ENCODE peak calls at places on chromosomes 1 and 21, in six cellular contexts. O is MV-4-11, F is NT2/D1, A is fibroblast of villous mesenchyme, D is GDM1, R is mucosa of descending colon. M is an unnamed sample.

GRCh38 chr1:24878775-24879742 is 51.0 kb downstream of the RUNX3 start:
- DNase-seq in O (no peak), F (no peak), A (peak; percentile 25), D (no peak), R (peak; percentile 10), M (no peak)

GRCh38 chr1:98351506-98352038 is 309.9 kb upstream of the SNX7 start:
- DNase-seq in O (no peak), F (no peak), A (no peak), D (no peak), R (no peak), M (no peak)

GRCh38 chr1:225855503-225856285 is 26.5 kb downstream of the TMEM63A start:
- DNase-seq in O (peak; percentile 47), F (no peak), A (no peak), D (peak; percentile 32), R (no peak), M (no peak)

GRCh38 chr1:162357681-162358266 is 18.9 kb downstream of the SPATA46 start:
- DNase-seq in O (peak; percentile 44), F (peak; percentile 61), A (peak; percentile 71), D (peak; percentile 29), R (no peak), M (peak; percentile 8)

GRCh38 chr1:40185951-40186864 is 25.0 kb downstream of the RLF start:
- DNase-seq in O (peak; percentile 61), F (no peak), A (peak; percentile 12), D (no peak), R (no peak), M (no peak)

GRCh38 chr1:155006601-155007101 is 4.0 kb downstream of the ZBTB7B start:
- DNase-seq in O (peak; percentile 82), F (no peak), A (no peak), D (peak; percentile 53), R (no peak), M (peak; percentile 87)

GRCh38 chr21:40681164-40681859 is 165.6 kb downstream of the DSCAM start:
- DNase-seq in O (no peak), F (no peak), A (no peak), D (no peak), R (no peak), M (no peak)

GRCh38 chr1:145918144-145918991 is at the start of gene PEX11B:
- DNase-seq in O (peak; percentile 92), F (peak; percentile 71), A (peak; percentile 93), D (peak; percentile 94), R (peak; percentile 94), M (peak; percentile 85)

GRCh38 chr1:119784127-119784781 is 15.5 kb upstream of the HMGCS2 start:
- DNase-seq in O (peak; percentile 78), F (no peak), A (peak; percentile 92), D (no peak), R (peak; percentile 64), M (peak; percentile 60)

GRCh38 chr1:172497230-172497629 is 35.7 kb upstream of the SUCO start:
- DNase-seq in O (no peak), F (peak; percentile 84), A (peak; percentile 8), D (no peak), R (no peak), M (no peak)

GRCh38 chr1:230280054-230280795 is 145.9 kb downstream of the PGBD5 start:
- DNase-seq in O (no peak), F (no peak), A (no peak), D (no peak), R (no peak), M (no peak)

GRCh38 chr1:38370716-38371504 is 324.3 kb upstream of the POU3F1 start:
- DNase-seq in O (no peak), F (no peak), A (no peak), D (no peak), R (no peak), M (no peak)

GRCh38 chr1:58933599-58933926 is 149.7 kb upstream of the JUN start:
- DNase-seq in O (peak; percentile 16), F (no peak), A (peak; percentile 37), D (no peak), R (no peak), M (no peak)

GRCh38 chr1:167790117-167790516 is 68.3 kb downstream of the MPZL1 start:
- DNase-seq in O (no peak), F (no peak), A (no peak), D (no peak), R (no peak), M (no peak)

GRCh38 chr21:21226472-21226871 is 228.3 kb downstream of the NCAM2 start:
- DNase-seq in O (no peak), F (no peak), A (no peak), D (no peak), R (no peak), M (no peak)

GRCh38 chr1:63746129-63746864 is 27.5 kb upstream of the ROR1 start:
- DNase-seq in O (no peak), F (no peak), A (peak; percentile 47), D (peak; percentile 29), R (no peak), M (no peak)

GRCh38 chr1:153669606-153670005 is 1.2 kb downstream of the ILF2 start:
- DNase-seq in O (no peak), F (no peak), A (no peak), D (no peak), R (no peak), M (no peak)

GRCh38 chr1:31549807-31550620 is 26.3 kb upstream of the TINAGL1 start:
- DNase-seq in O (peak; percentile 67), F (no peak), A (peak; percentile 77), D (no peak), R (no peak), M (peak; percentile 83)

GRCh38 chr21:14734191-14734590 is 188.1 kb upstream of the SAMSN1 start:
- DNase-seq in O (peak; percentile 87), F (no peak), A (no peak), D (peak; percentile 28), R (no peak), M (peak; percentile 44)

GRCh38 chr21:36135391-36136094 is 664 bp downstream of the CBR3 start:
- DNase-seq in O (peak; percentile 88), F (no peak), A (peak; percentile 91), D (no peak), R (peak; percentile 78), M (peak; percentile 79)

GRCh38 chr1:84096121-84096635 is 47.9 kb upstream of the PRKACB start:
- DNase-seq in O (no peak), F (no peak), A (no peak), D (no peak), R (no peak), M (no peak)

GRCh38 chr21:38756746-38757145 is 49.0 kb upstream of the ETS2 start:
- DNase-seq in O (no peak), F (no peak), A (peak; percentile 90), D (no peak), R (no peak), M (no peak)

GRCh38 chr1:150912623-150913022 is 13.5 kb upstream of the SETDB1 start:
- DNase-seq in O (no peak), F (no peak), A (no peak), D (no peak), R (no peak), M (no peak)

GRCh38 chr1:243483084-243483845 is 227.4 kb downstream of the SDCCAG8 start:
- DNase-seq in O (no peak), F (peak; percentile 64), A (no peak), D (no peak), R (no peak), M (no peak)

GRCh38 chr1:223175032-223175431 is 32.0 kb upstream of the TLR5 start:
- DNase-seq in O (no peak), F (no peak), A (peak; percentile 7), D (no peak), R (no peak), M (no peak)

GRCh38 chr1:205287076-205287475 is 34.5 kb downstream of the NUAK2 start:
- DNase-seq in O (peak; percentile 44), F (no peak), A (peak; percentile 10), D (no peak), R (no peak), M (no peak)

GRCh38 chr1:24745711-24746582 is 700 bp downstream of the CLIC4 start:
- DNase-seq in O (peak; percentile 55), F (no peak), A (peak; percentile 84), D (no peak), R (no peak), M (no peak)

GRCh38 chr1:34746785-34747637 is 7.8 kb upstream of the GJB5 start:
- DNase-seq in O (no peak), F (no peak), A (no peak), D (no peak), R (no peak), M (no peak)